ENCODE peak calls at places on chromosome 18, in eight cellular contexts. One of them, this sample, is unnamed.

GRCh38 chr18:9849407-9849961 is 36.3 kb upstream of the TXNDC2 start:
- DNase-seq in GM13976: no peak
- DNase-seq in Peyer's patch: no peak
- DNase-seq in A549: no peak
- DNase-seq in heart left ventricle: peak; percentile 66
- DNase-seq in cardiac fibroblast: peak; percentile 35
- DNase-seq in mammary epithelial cell: no peak
- DNase-seq in upper lobe of right lung: peak; percentile 85
- DNase-seq in this sample: no peak

GRCh38 chr18:45974088-45974536 is 7.0 kb upstream of the EPG5 start:
- DNase-seq in GM13976: peak; percentile 49
- DNase-seq in Peyer's patch: peak; percentile 48
- DNase-seq in A549: peak; percentile 21
- DNase-seq in heart left ventricle: no peak
- DNase-seq in cardiac fibroblast: peak; percentile 90
- DNase-seq in mammary epithelial cell: peak; percentile 76
- DNase-seq in upper lobe of right lung: no peak
- DNase-seq in this sample: peak; percentile 26

GRCh38 chr18:35386600-35387366 is 9.6 kb upstream of the ZNF396 start:
- DNase-seq in GM13976: peak; percentile 69
- DNase-seq in Peyer's patch: peak; percentile 68
- DNase-seq in A549: peak; percentile 59
- DNase-seq in heart left ventricle: peak; percentile 65
- DNase-seq in cardiac fibroblast: peak; percentile 92
- DNase-seq in mammary epithelial cell: peak; percentile 61
- DNase-seq in upper lobe of right lung: no peak
- DNase-seq in this sample: peak; percentile 46

GRCh38 chr18:53567935-53568574 is 656.4 kb downstream of the MBD2 start:
- DNase-seq in GM13976: peak; percentile 42
- DNase-seq in Peyer's patch: no peak
- DNase-seq in A549: peak; percentile 6
- DNase-seq in heart left ventricle: no peak
- DNase-seq in cardiac fibroblast: peak; percentile 54
- DNase-seq in mammary epithelial cell: no peak
- DNase-seq in upper lobe of right lung: no peak
- DNase-seq in this sample: peak; percentile 2

GRCh38 chr18:73331212-73331772 is 463.5 kb upstream of the NETO1 start:
- DNase-seq in GM13976: no peak
- DNase-seq in Peyer's patch: no peak
- DNase-seq in A549: no peak
- DNase-seq in heart left ventricle: no peak
- DNase-seq in cardiac fibroblast: no peak
- DNase-seq in mammary epithelial cell: no peak
- DNase-seq in upper lobe of right lung: no peak
- DNase-seq in this sample: no peak

GRCh38 chr18:3623769-3624545 is 174.0 kb downstream of the TGIF1 start:
- DNase-seq in GM13976: no peak
- DNase-seq in Peyer's patch: no peak
- DNase-seq in A549: peak; percentile 69
- DNase-seq in heart left ventricle: peak; percentile 86
- DNase-seq in cardiac fibroblast: peak; percentile 98
- DNase-seq in mammary epithelial cell: peak; percentile 98
- DNase-seq in upper lobe of right lung: peak; percentile 80
- DNase-seq in this sample: no peak

GRCh38 chr18:34224423-34225217 is at the start of gene NOL4:
- DNase-seq in GM13976: peak; percentile 41
- DNase-seq in Peyer's patch: no peak
- DNase-seq in A549: no peak
- DNase-seq in heart left ventricle: peak; percentile 68
- DNase-seq in cardiac fibroblast: peak; percentile 0
- DNase-seq in mammary epithelial cell: peak; percentile 39
- DNase-seq in upper lobe of right lung: peak; percentile 75
- DNase-seq in this sample: no peak

GRCh38 chr18:4631239-4631638 is 176.1 kb upstream of the DLGAP1 start:
- DNase-seq in GM13976: no peak
- DNase-seq in Peyer's patch: no peak
- DNase-seq in A549: no peak
- DNase-seq in heart left ventricle: no peak
- DNase-seq in cardiac fibroblast: no peak
- DNase-seq in mammary epithelial cell: no peak
- DNase-seq in upper lobe of right lung: no peak
- DNase-seq in this sample: no peak

GRCh38 chr18:69689081-69689759 is 258.5 kb downstream of the CD226 start:
- DNase-seq in GM13976: no peak
- DNase-seq in Peyer's patch: no peak
- DNase-seq in A549: no peak
- DNase-seq in heart left ventricle: no peak
- DNase-seq in cardiac fibroblast: peak; percentile 52
- DNase-seq in mammary epithelial cell: no peak
- DNase-seq in upper lobe of right lung: no peak
- DNase-seq in this sample: no peak

GRCh38 chr18:30903566-30903965 is 139.0 kb downstream of the DSC3 start:
- DNase-seq in GM13976: no peak
- DNase-seq in Peyer's patch: no peak
- DNase-seq in A549: no peak
- DNase-seq in heart left ventricle: no peak
- DNase-seq in cardiac fibroblast: no peak
- DNase-seq in mammary epithelial cell: peak; percentile 98
- DNase-seq in upper lobe of right lung: no peak
- DNase-seq in this sample: no peak

GRCh38 chr18:55819448-55819847 is 231.5 kb upstream of the TCF4 start:
- DNase-seq in GM13976: no peak
- DNase-seq in Peyer's patch: no peak
- DNase-seq in A549: no peak
- DNase-seq in heart left ventricle: no peak
- DNase-seq in cardiac fibroblast: no peak
- DNase-seq in mammary epithelial cell: no peak
- DNase-seq in upper lobe of right lung: no peak
- DNase-seq in this sample: no peak

GRCh38 chr18:63848159-63848558 is 39.3 kb upstream of the SERPINB2 start:
- DNase-seq in GM13976: no peak
- DNase-seq in Peyer's patch: no peak
- DNase-seq in A549: peak; percentile 7
- DNase-seq in heart left ventricle: no peak
- DNase-seq in cardiac fibroblast: peak; percentile 75
- DNase-seq in mammary epithelial cell: peak; percentile 52
- DNase-seq in upper lobe of right lung: no peak
- DNase-seq in this sample: no peak

GRCh38 chr18:63850010-63850409 is 37.5 kb upstream of the SERPINB2 start:
- DNase-seq in GM13976: no peak
- DNase-seq in Peyer's patch: no peak
- DNase-seq in A549: peak; percentile 5
- DNase-seq in heart left ventricle: no peak
- DNase-seq in cardiac fibroblast: peak; percentile 39
- DNase-seq in mammary epithelial cell: no peak
- DNase-seq in upper lobe of right lung: no peak
- DNase-seq in this sample: no peak

GRCh38 chr18:63843008-63843407 is 44.5 kb upstream of the SERPINB2 start:
- DNase-seq in GM13976: no peak
- DNase-seq in Peyer's patch: no peak
- DNase-seq in A549: no peak
- DNase-seq in heart left ventricle: no peak
- DNase-seq in cardiac fibroblast: no peak
- DNase-seq in mammary epithelial cell: no peak
- DNase-seq in upper lobe of right lung: no peak
- DNase-seq in this sample: no peak

DNA sequence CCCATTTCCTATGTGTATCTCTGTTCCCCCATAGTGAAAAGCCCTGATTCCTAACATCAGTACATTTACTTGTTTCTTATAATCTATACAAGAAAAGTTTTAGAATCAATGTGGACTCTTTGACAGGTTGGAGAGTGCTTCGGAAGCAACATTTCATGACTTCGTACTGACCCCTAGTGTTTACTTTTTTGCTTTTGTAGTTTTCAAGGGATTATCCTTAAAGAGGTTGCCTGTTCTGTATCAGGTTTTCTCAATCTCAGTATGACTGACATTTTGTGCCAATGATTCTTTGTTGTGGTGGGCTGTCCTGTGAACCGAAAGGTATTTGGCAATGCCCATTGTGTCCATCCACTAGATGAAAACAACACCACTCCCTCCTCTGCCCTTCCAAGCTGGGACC is 43.3 kb upstream of the SERPINB2 start:
- DNase-seq in GM13976: no peak
- DNase-seq in Peyer's patch: no peak
- DNase-seq in A549: no peak
- DNase-seq in heart left ventricle: no peak
- DNase-seq in cardiac fibroblast: peak; percentile 48
- DNase-seq in mammary epithelial cell: peak; percentile 37
- DNase-seq in upper lobe of right lung: no peak
- DNase-seq in this sample: no peak
- TF ChIP-seq CTCF in GM13976: peak; percentile 18
- TF ChIP-seq CTCF in Peyer's patch: no peak
- TF ChIP-seq CTCF in A549: peak; percentile 43
- TF ChIP-seq CTCF in heart left ventricle: peak; percentile 36
- TF ChIP-seq CTCF in cardiac fibroblast: peak; percentile 39
- TF ChIP-seq CTCF in mammary epithelial cell: peak; percentile 58
- TF ChIP-seq CTCF in upper lobe of right lung: peak; percentile 38
- TF ChIP-seq CTCF in this sample: peak; percentile 41

DNA sequence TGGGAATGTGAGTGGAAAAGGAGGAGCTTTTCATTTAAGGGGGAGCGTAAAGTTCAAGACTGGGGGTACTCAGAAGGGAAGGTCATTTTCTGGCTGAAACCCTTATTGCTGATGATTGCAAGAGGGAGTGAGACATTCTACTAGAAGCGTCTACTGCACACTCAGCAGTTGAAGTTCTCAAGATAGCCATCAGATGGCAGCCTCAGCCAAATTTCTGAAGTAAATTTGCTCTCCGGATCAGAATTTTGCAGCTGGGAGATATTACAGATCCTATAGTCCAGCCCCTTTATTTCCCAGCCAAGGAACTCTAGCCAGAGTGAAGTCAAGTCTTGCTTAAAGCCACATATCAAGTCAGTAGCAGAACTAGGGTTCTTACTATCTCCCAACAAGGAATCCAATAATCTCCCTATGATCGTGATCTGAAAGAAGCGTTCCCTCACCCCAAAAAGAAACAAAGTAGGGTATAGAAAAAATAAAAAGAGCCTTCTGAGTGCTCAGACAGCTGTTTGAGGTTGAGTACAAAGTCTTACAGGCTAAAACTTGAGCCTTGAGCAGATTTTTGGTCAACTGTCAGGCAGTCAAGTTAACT is 24.0 kb downstream of the RAX start:
- DNase-seq in GM13976: peak; percentile 63
- DNase-seq in Peyer's patch: no peak
- DNase-seq in A549: peak; percentile 38
- DNase-seq in heart left ventricle: no peak
- DNase-seq in cardiac fibroblast: peak; percentile 92
- DNase-seq in mammary epithelial cell: peak; percentile 52
- DNase-seq in upper lobe of right lung: no peak
- DNase-seq in this sample: peak; percentile 24
- TF ChIP-seq CTCF in GM13976: peak; percentile 71
- TF ChIP-seq CTCF in Peyer's patch: peak; percentile 52
- TF ChIP-seq CTCF in A549: peak; percentile 54
- TF ChIP-seq CTCF in heart left ventricle: peak; percentile 65
- TF ChIP-seq CTCF in cardiac fibroblast: peak; percentile 83
- TF ChIP-seq CTCF in mammary epithelial cell: peak; percentile 73
- TF ChIP-seq CTCF in upper lobe of right lung: peak; percentile 69
- TF ChIP-seq CTCF in this sample: peak; percentile 79

DNA sequence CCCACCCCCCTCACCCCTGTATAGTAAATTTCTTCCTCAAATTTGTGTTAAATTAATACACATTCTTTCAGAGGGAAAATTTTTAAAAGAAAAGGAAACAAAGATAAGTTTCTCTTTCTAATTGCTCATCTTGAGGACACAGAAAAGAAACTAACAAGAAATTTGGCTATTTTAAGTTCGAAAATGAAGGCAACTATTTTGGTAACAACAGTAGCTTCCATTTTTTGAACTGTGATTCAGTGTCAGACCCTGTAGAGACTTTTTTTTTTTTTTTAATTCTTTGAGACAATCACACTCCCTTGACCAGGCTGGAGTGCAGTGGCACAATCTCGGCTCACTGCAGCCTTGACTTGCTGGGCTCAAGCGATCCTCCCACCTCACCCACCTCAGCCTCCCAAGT is 194.9 kb downstream of the SS18 start:
- DNase-seq in GM13976: no peak
- DNase-seq in Peyer's patch: no peak
- DNase-seq in A549: no peak
- DNase-seq in heart left ventricle: no peak
- DNase-seq in cardiac fibroblast: no peak
- DNase-seq in mammary epithelial cell: no peak
- DNase-seq in upper lobe of right lung: no peak
- DNase-seq in this sample: no peak
- TF ChIP-seq CTCF in GM13976: no peak
- TF ChIP-seq CTCF in Peyer's patch: no peak
- TF ChIP-seq CTCF in A549: no peak
- TF ChIP-seq CTCF in heart left ventricle: no peak
- TF ChIP-seq CTCF in cardiac fibroblast: no peak
- TF ChIP-seq CTCF in mammary epithelial cell: no peak
- TF ChIP-seq CTCF in upper lobe of right lung: no peak
- TF ChIP-seq CTCF in this sample: no peak

GRCh38 chr18:26457611-26458350 is 90.6 kb downstream of the KCTD1 start:
- DNase-seq in GM13976: no peak
- DNase-seq in Peyer's patch: no peak
- DNase-seq in A549: no peak
- DNase-seq in heart left ventricle: no peak
- DNase-seq in cardiac fibroblast: no peak
- DNase-seq in mammary epithelial cell: no peak
- DNase-seq in upper lobe of right lung: no peak
- DNase-seq in this sample: no peak
- TF ChIP-seq CTCF in GM13976: no peak
- TF ChIP-seq CTCF in Peyer's patch: no peak
- TF ChIP-seq CTCF in A549: no peak
- TF ChIP-seq CTCF in heart left ventricle: no peak
- TF ChIP-seq CTCF in cardiac fibroblast: peak; percentile 35
- TF ChIP-seq CTCF in mammary epithelial cell: no peak
- TF ChIP-seq CTCF in upper lobe of right lung: no peak
- TF ChIP-seq CTCF in this sample: no peak

DNA sequence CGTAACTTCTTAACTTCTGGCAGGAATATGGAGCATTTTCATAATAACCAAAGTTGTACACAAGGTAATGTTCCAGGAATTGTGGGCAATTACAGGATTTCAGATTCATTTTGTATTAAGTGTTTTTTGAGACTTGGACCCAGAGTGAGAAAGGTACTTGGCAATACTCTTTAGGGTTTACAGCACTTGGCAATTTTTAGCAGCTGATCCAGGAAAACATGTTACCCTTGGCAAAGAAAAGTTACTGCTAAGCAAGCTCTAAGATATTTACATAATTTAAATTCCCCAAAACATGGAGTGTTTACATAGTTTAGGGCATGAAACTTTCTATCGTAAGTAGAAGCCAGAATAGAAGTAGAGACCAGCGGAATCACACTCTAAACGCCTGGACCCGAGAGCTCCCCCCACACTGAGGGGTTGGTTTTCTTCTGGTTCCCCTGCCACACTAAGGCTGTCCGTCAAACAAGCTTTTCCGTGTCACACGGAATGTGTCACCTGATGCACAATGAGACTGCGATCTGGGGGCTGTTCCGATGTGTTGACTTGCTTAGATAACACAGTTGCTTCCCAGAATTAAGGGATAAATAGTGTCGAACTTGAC is 177.1 kb downstream of the PTGR3 start:
- DNase-seq in GM13976: no peak
- DNase-seq in Peyer's patch: no peak
- DNase-seq in A549: no peak
- DNase-seq in heart left ventricle: no peak
- DNase-seq in cardiac fibroblast: no peak
- DNase-seq in mammary epithelial cell: no peak
- DNase-seq in upper lobe of right lung: no peak
- DNase-seq in this sample: no peak
- TF ChIP-seq CTCF in GM13976: no peak
- TF ChIP-seq CTCF in Peyer's patch: no peak
- TF ChIP-seq CTCF in A549: no peak
- TF ChIP-seq CTCF in heart left ventricle: no peak
- TF ChIP-seq CTCF in cardiac fibroblast: no peak
- TF ChIP-seq CTCF in mammary epithelial cell: no peak
- TF ChIP-seq CTCF in upper lobe of right lung: no peak
- TF ChIP-seq CTCF in this sample: no peak